ENCODE peak calls at places on chromosome 10, in eight cellular contexts. F is skeletal muscle cell; Z is stromal cell of bone marrow; C is effector memory CD8-positive, alpha-beta T cell; K is HTR-8/SVneo; A is activated naive CD4-positive, alpha-beta T cell; O is epithelial cell of esophagus; T is A172. U is an unnamed sample.

GRCh38 chr10:34655286-34656170 is 159.6 kb downstream of the PARD3 start:
- DNase-seq in F (peak; percentile 22), Z (peak; percentile 43), C (no peak), K (peak; percentile 67), A (no peak), O (peak; percentile 79), T (peak; percentile 70), U (peak; percentile 74)

GRCh38 chr10:11548763-11549089 is 62.7 kb downstream of the USP6NL start:
- DNase-seq in F (no peak), Z (no peak), C (no peak), K (no peak), A (no peak), O (no peak), T (no peak), U (no peak)

GRCh38 chr10:120556164-120556532 is 99.1 kb downstream of the PLPP4 start:
- DNase-seq in F (no peak), Z (no peak), C (no peak), K (no peak), A (no peak), O (no peak), T (no peak), U (no peak)

GRCh38 chr10:93074137-93074596 is 474 bp downstream of the CYP26A1 start:
- DNase-seq in F (no peak), Z (no peak), C (no peak), K (no peak), A (no peak), O (no peak), T (peak; percentile 13), U (peak; percentile 47)

GRCh38 chr10:47165168-47165710 is 134.8 kb upstream of the GDF10 start:
- DNase-seq in F (no peak), Z (no peak), C (no peak), K (peak; percentile 9), A (no peak), O (no peak), T (no peak), U (no peak)

GRCh38 chr10:7756360-7756992 is 31.3 kb downstream of the KIN start:
- DNase-seq in F (no peak), Z (peak; percentile 8), C (no peak), K (peak; percentile 23), A (no peak), O (peak; percentile 39), T (peak; percentile 21), U (peak; percentile 47)

GRCh38 chr10:70528726-70529362 is 50.3 kb downstream of the PALD1 start:
- DNase-seq in F (no peak), Z (peak; percentile 10), C (no peak), K (peak; percentile 49), A (no peak), O (peak; percentile 68), T (peak; percentile 61), U (peak; percentile 53)

GRCh38 chr10:12874501-12874900 is 127.0 kb downstream of the CCDC3 start:
- DNase-seq in F (no peak), Z (no peak), C (no peak), K (no peak), A (no peak), O (no peak), T (no peak), U (no peak)

GRCh38 chr10:24603333-24603732 is 120.4 kb downstream of the ARHGAP21 start:
- DNase-seq in F (no peak), Z (peak; percentile 44), C (no peak), K (peak; percentile 26), A (no peak), O (peak; percentile 66), T (peak; percentile 78), U (no peak)

GRCh38 chr10:75449320-75450061 is 18.1 kb downstream of the LRMDA start:
- DNase-seq in F (no peak), Z (no peak), C (no peak), K (no peak), A (no peak), O (no peak), T (no peak), U (no peak)

GRCh38 chr10:103905441-103905840 is 12.5 kb downstream of the STN1 start:
- DNase-seq in F (no peak), Z (no peak), C (no peak), K (no peak), A (no peak), O (no peak), T (no peak), U (no peak)

GRCh38 chr10:91077549-91078017 is 142.9 kb upstream of the PCGF5 start:
- DNase-seq in F (peak; percentile 14), Z (no peak), C (no peak), K (no peak), A (no peak), O (peak; percentile 38), T (peak; percentile 54), U (peak; percentile 58)

GRCh38 chr10:120460776-120461175 is 3.7 kb downstream of the PLPP4 start:
- DNase-seq in F (peak; percentile 68), Z (peak; percentile 89), C (no peak), K (peak; percentile 28), A (no peak), O (peak; percentile 37), T (peak; percentile 99), U (no peak)

GRCh38 chr10:21100871-21101514 is 203.9 kb upstream of the NEBL start:
- DNase-seq in F (peak; percentile 73), Z (peak; percentile 10), C (no peak), K (no peak), A (no peak), O (peak; percentile 73), T (peak; percentile 35), U (no peak)

GRCh38 chr10:99975942-99976809 is 33.6 kb downstream of the DNMBP start:
- DNase-seq in F (peak; percentile 75), Z (no peak), C (no peak), K (no peak), A (no peak), O (peak; percentile 43), T (no peak), U (no peak)

GRCh38 chr10:21523007-21523406 is 2.5 kb downstream of the SKIDA1 start:
- DNase-seq in F (no peak), Z (no peak), C (no peak), K (no peak), A (no peak), O (no peak), T (no peak), U (no peak)

GRCh38 chr10:129541208-129541607 is 74.2 kb downstream of the MGMT start:
- DNase-seq in F (peak; percentile 30), Z (no peak), C (no peak), K (peak; percentile 6), A (no peak), O (no peak), T (no peak), U (no peak)

GRCh38 chr10:126242352-126243260 is 145.7 kb downstream of the ADAM12 start:
- DNase-seq in F (peak; percentile 89), Z (no peak), C (no peak), K (no peak), A (no peak), O (peak; percentile 87), T (no peak), U (no peak)

GRCh38 chr10:79206300-79207095 is 137.7 kb downstream of the ZMIZ1 start:
- DNase-seq in F (no peak), Z (no peak), C (no peak), K (no peak), A (no peak), O (peak; percentile 10), T (no peak), U (no peak)

GRCh38 chr10:89062861-89063260 is 72.3 kb downstream of the FAS start:
- DNase-seq in F (peak; percentile 58), Z (no peak), C (no peak), K (no peak), A (no peak), O (no peak), T (no peak), U (no peak)